ENCODE peak calls at places on chromosomes 12 and 14, in six cellular contexts. D is H1, F is HepG2, H is K562, A is HCT116, O is GM12878. N is an unnamed sample.

GRCh38 chr12:107144990-107145389 is 51.6 kb upstream of the CRY1 start:
- DNase-seq in A (no peak), O (no peak), F (no peak), D (no peak), H (no peak), N (no peak)

GRCh38 chr14:76706811-76707210 is 54.5 kb upstream of the VASH1 start:
- DNase-seq in A (no peak), D (no peak), F (no peak), H (no peak), O (no peak), N (no peak)

GRCh38 chr12:11862794-11863193 is 207.9 kb upstream of the BCL2L14 start:
- DNase-seq in O (no peak), D (no peak), F (no peak), A (no peak), H (no peak), N (no peak)

GRCh38 chr14:76376001-76376404 is at the start of gene ESRRB:
- DNase-seq in D (peak), A (peak), O (no peak), H (no peak), F (no peak), N (peak)

GRCh38 chr12:65962921-65963883 is 138.9 kb downstream of the HMGA2 start:
- DNase-seq in H (peak), A (peak), D (no peak), O (no peak), F (no peak), N (peak)

GRCh38 chr12:131195796-131196195 is 242.1 kb downstream of the ADGRD1 start:
- DNase-seq in A (no peak), D (no peak), H (no peak), F (no peak), O (no peak), N (no peak)

GRCh38 chr12:84757978-84758377 is 154.6 kb downstream of the SLC6A15 start:
- DNase-seq in O (no peak), H (no peak), F (no peak), D (no peak), A (no peak), N (no peak)

GRCh38 chr14:64324461-64325255 is 30.5 kb upstream of the ESR2 start:
- DNase-seq in F (no peak), D (no peak), A (no peak), O (no peak), H (no peak), N (no peak)

GRCh38 chr14:95770777-95771176 is 56.9 kb upstream of the TCL1A start:
- DNase-seq in D (no peak), H (no peak), F (no peak), A (no peak), O (no peak), N (no peak)

GRCh38 chr12:27009926-27010325 is 4.3 kb downstream of the TM7SF3 start:
- DNase-seq in O (no peak), F (no peak), A (no peak), H (no peak), D (no peak), N (no peak)

GRCh38 chr14:75476274-75476995 is 45.8 kb upstream of the BATF start:
- DNase-seq in D (no peak), O (no peak), A (no peak), H (no peak), F (peak), N (no peak)

GRCh38 chr12:40099423-40099853 is 6.4 kb downstream of the SLC2A13 start:
- DNase-seq in F (peak), A (no peak), D (no peak), O (no peak), H (peak), N (no peak)

GRCh38 chr12:4499186-4499585 is 39.5 kb upstream of the RAD51AP1 start:
- DNase-seq in A (no peak), H (no peak), D (no peak), O (no peak), F (no peak), N (no peak)

GRCh38 chr12:71955946-71956345 is 17.3 kb downstream of the TPH2 start:
- DNase-seq in O (no peak), D (no peak), A (no peak), H (no peak), F (no peak), N (no peak)

GRCh38 chr12:93572712-93573551 is 457 bp downstream of the SOCS2 start:
- DNase-seq in A (no peak), D (no peak), F (no peak), H (no peak), O (no peak), N (peak)

GRCh38 chr12:69428351-69429048 is 41.7 kb upstream of the FRS2 start:
- DNase-seq in F (no peak), H (no peak), A (no peak), O (no peak), D (no peak), N (no peak)

GRCh38 chr14:64788706-64789105 is 84.5 kb downstream of the PLEKHG3 start:
- DNase-seq in F (no peak), A (peak), D (no peak), O (no peak), H (no peak), N (no peak)

GRCh38 chr12:24705741-24706358 is 243.1 kb downstream of the BCAT1 start:
- DNase-seq in O (peak), F (no peak), A (no peak), D (no peak), H (no peak), N (no peak)

GRCh38 chr12:115806000-115806399 is 471.5 kb downstream of the MED13L start:
- DNase-seq in H (no peak), F (no peak), A (no peak), O (no peak), D (no peak), N (no peak)

GRCh38 chr14:54665938-54666337 is 99.0 kb downstream of the SAMD4A start:
- DNase-seq in O (peak), A (no peak), D (no peak), H (no peak), F (no peak), N (no peak)

GRCh38 chr12:94100254-94100653 is 48.1 kb upstream of the PLXNC1 start:
- DNase-seq in D (no peak), A (no peak), O (no peak), H (peak), F (no peak), N (no peak)

GRCh38 chr14:101230161-101230850 is 326.8 kb upstream of the RTL1 start:
- DNase-seq in O (no peak), A (no peak), F (no peak), H (no peak), D (no peak), N (no peak)

GRCh38 chr14:22266141-22266442 is 322.9 kb downstream of the DAD1 start:
- DNase-seq in A (no peak), F (no peak), D (no peak), O (no peak), H (no peak), N (no peak)

GRCh38 chr14:31492759-31493498 is 5.1 kb upstream of the GPR33 start:
- DNase-seq in F (no peak), O (no peak), D (no peak), A (no peak), H (no peak), N (no peak)

GRCh38 chr12:56626691-56627090 is 3.4 kb downstream of the BAZ2A start:
- DNase-seq in D (no peak), H (no peak), F (no peak), O (no peak), A (no peak), N (no peak)

GRCh38 chr14:32010561-32011188 is 66.4 kb upstream of the ARHGAP5 start:
- DNase-seq in A (peak), D (no peak), H (peak), F (peak), O (no peak), N (no peak)

GRCh38 chr12:108826115-108826806 is 31.1 kb downstream of the SSH1 start:
- DNase-seq in F (no peak), A (no peak), O (no peak), H (no peak), D (no peak), N (no peak)

GRCh38 chr12:110957652-110958051 is 37.3 kb upstream of the MYL2 start:
- DNase-seq in O (no peak), H (peak), F (no peak), D (no peak), A (no peak), N (no peak)

GRCh38 chr12:30437616-30438015 is 258.1 kb downstream of the IPO8 start:
- DNase-seq in F (peak), A (no peak), H (no peak), D (no peak), O (no peak), N (no peak)
- H3K9ac ChIP-seq in F (no peak), A (no peak), H (no peak), D (no peak), O (no peak), N (no peak)

GRCh38 chr12:99498756-99499155 is 148.8 kb upstream of the GARIN6 start:
- DNase-seq in F (no peak), O (no peak), D (peak), H (no peak), A (no peak), N (peak)
- TF ChIP-seq ZNF274 in F (no peak), O (no peak), D (no peak), H (no peak), A (no peak), N (no peak)

GRCh38 chr14:91229005-91229382 is 15.5 kb downstream of the GPR68 start:
- DNase-seq in F (no peak), A (no peak), H (no peak), D (no peak), O (no peak), N (no peak)
- H3K9ac ChIP-seq in F (no peak), A (no peak), H (no peak), D (no peak), O (peak), N (no peak)

DNA sequence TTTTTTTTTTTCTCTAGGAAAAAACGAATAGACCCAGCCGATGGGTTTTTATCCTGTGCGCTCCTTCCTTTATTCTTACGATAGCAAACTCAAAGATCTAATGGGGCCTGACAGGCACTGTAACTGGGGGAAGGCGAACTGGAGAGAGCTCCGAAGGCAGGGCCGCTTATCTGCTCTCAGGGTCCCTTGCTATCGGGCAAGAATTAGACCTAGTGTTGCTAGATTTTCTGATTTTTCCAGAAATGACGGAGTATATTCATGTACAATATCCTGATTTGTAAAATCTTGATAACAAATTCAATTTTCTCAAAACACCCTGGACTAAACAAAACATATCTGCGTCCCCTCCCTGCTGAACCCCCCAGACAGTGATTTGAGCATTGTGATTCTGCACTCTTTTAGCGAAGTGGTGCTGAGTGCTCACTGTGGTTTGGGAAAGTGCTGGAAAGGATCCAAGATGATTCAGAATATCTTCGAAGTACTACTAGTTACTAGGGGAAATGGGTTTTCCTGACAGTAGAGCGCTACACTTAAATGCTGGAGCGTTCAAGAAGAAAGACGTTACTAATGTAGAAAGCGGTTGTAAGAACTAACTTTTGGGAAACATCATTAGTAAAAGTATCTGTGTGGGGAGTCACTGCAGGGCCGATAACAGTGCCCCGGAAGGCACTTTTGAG is 685 bp upstream of the STXBP6 start:
- DNase-seq in F (no peak), O (no peak), D (no peak), H (no peak), A (no peak), N (no peak)
- TF ChIP-seq ZNF274 in F (no peak), O (no peak), D (no peak), H (no peak), A (no peak), N (no peak)

N was measured in NT2/D1.